ENCODE peak calls at places on chromosome 17, in four cellular contexts. H is GM12878, N is K562, G is H1. O is an unnamed sample.
A peak's percentile ranks its signal among the peaks of the same experiment; 100 is the strongest.

GRCh38 chr17:43814714-43815113 is 18.2 kb downstream of the MPP3 start:
- DNase-seq in H (no peak), N (no peak), G (no peak), O (no peak)

GRCh38 chr17:60554377-60554788 is 28.3 kb upstream of the APPBP2 start:
- DNase-seq in H (no peak), N (no peak), G (no peak), O (no peak)

GRCh38 chr17:66633322-66633965 is 201.5 kb upstream of the CACNG5 start:
- DNase-seq in H (no peak), N (no peak), G (no peak), O (no peak)

GRCh38 chr17:82204831-82205719 is 7.6 kb downstream of the CCDC57 start:
- DNase-seq in H (no peak), N (no peak), G (no peak), O (no peak)

GRCh38 chr17:1164935-1165556 is 14.7 kb downstream of the ABR start:
- DNase-seq in H (no peak), N (no peak), G (no peak), O (no peak)

GRCh38 chr17:48322060-48322459 is 108.0 kb downstream of the SKAP1 start:
- DNase-seq in H (no peak), N (no peak), G (no peak), O (no peak)

GRCh38 chr17:51445934-51446333 is 185.6 kb downstream of the UTP18 start:
- DNase-seq in H (no peak), N (no peak), G (no peak), O (no peak)

GRCh38 chr17:76250141-76250540 is 9.8 kb upstream of the RNF157 start:
- DNase-seq in H (no peak), N (no peak), G (no peak), O (no peak)

GRCh38 chr17:49980703-49981197 is 11.8 kb downstream of the DLX4 start:
- DNase-seq in H (no peak), N (no peak), G (peak; percentile 64), O (no peak)

GRCh38 chr17:48787850-48788249 is 29.2 kb downstream of the TTLL6 start:
- DNase-seq in H (no peak), N (peak; percentile 2), G (no peak), O (no peak)

GRCh38 chr17:49964539-49965521 is 4.2 kb upstream of the DLX4 start:
- DNase-seq in H (no peak), N (no peak), G (no peak), O (no peak)

GRCh38 chr17:33288954-33289353 is 4.1 kb downstream of the ASIC2 start:
- DNase-seq in H (no peak), N (no peak), G (no peak), O (no peak)

GRCh38 chr17:68322630-68323029 is 31.3 kb downstream of the ARSG start:
- DNase-seq in H (no peak), N (no peak), G (no peak), O (no peak)

GRCh38 chr17:41844971-41845370 is 7.3 kb downstream of the KLHL10 start:
- DNase-seq in H (no peak), N (no peak), G (no peak), O (no peak)

GRCh38 chr17:70767102-70767701 is 597.9 kb downstream of the KCNJ2 start:
- DNase-seq in H (no peak), N (no peak), G (no peak), O (peak; percentile 42)

GRCh38 chr17:82064433-82065192 is 991 bp downstream of the DUS1L start:
- DNase-seq in H (no peak), N (no peak), G (no peak), O (no peak)

GRCh38 chr17:75996665-75997590 is 3.7 kb upstream of the CDK3 start:
- DNase-seq in H (peak; percentile 45), N (no peak), G (no peak), O (no peak)

GRCh38 chr17:27473748-27474609 is 17.7 kb downstream of the KSR1 start:
- DNase-seq in H (peak; percentile 97), N (peak; percentile 75), G (no peak), O (no peak)

GRCh38 chr17:41754066-41754465 is 19.6 kb upstream of the HAP1 start:
- DNase-seq in H (no peak), N (no peak), G (no peak), O (no peak)

GRCh38 chr17:47844814-47845453 is 3.9 kb upstream of the SCRN2 start:
- DNase-seq in H (no peak), N (peak; percentile 28), G (no peak), O (no peak)

GRCh38 chr17:27319536-27320221 is 25.8 kb downstream of the WSB1 start:
- DNase-seq in H (no peak), N (no peak), G (no peak), O (no peak)

GRCh38 chr17:44655983-44656700 is at the start of gene MEIOC:
- DNase-seq in H (no peak), N (no peak), G (peak; percentile 61), O (no peak)

GRCh38 chr17:57892820-57893595 is 43.2 kb upstream of the MRPS23 start:
- DNase-seq in H (no peak), N (no peak), G (no peak), O (peak; percentile 75)

GRCh38 chr17:74276051-74276476 is 2.0 kb downstream of the DNAI2 start:
- DNase-seq in H (no peak), N (no peak), G (no peak), O (no peak)
- TF ChIP-seq EGR1 in H (no peak), N (no peak), G (no peak), O (no peak)

GRCh38 chr17:55549140-55549539 is 37.9 kb upstream of the SMIM36 start:
- DNase-seq in H (no peak), N (no peak), G (no peak), O (peak; percentile 40)
- TF ChIP-seq EGR1 in H (no peak), N (no peak), G (no peak), O (no peak)

DNA sequence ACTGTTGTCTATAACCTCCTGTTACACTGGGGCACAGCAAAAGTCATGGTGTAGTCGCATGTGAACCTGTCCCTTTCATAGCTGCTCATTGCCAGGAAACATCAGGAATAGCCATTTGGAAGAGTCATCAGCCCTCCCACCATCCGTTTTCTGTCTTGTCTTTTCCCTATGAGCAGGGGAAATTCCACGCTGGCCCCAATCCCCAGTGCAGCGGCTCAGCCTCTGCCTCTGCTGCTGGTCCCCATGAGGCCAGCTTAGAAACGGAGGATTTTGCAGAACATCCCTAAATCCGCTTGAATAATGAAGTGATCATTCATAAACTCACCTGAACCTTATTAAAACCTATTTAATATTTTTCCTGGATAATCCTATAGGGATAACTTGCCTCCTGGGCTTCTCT is 10.5 kb downstream of the MAPT start:
- DNase-seq in H (no peak), N (no peak), G (no peak), O (no peak)
- TF ChIP-seq EGR1 in H (no peak), N (no peak), G (no peak), O (no peak)

GRCh38 chr17:80877095-80877828 is 114.4 kb upstream of the CHMP6 start:
- DNase-seq in H (peak; percentile 99), N (no peak), G (no peak), O (no peak)
- TF ChIP-seq EGR1 in H (peak; percentile 33), N (no peak), G (no peak), O (no peak)

DNA sequence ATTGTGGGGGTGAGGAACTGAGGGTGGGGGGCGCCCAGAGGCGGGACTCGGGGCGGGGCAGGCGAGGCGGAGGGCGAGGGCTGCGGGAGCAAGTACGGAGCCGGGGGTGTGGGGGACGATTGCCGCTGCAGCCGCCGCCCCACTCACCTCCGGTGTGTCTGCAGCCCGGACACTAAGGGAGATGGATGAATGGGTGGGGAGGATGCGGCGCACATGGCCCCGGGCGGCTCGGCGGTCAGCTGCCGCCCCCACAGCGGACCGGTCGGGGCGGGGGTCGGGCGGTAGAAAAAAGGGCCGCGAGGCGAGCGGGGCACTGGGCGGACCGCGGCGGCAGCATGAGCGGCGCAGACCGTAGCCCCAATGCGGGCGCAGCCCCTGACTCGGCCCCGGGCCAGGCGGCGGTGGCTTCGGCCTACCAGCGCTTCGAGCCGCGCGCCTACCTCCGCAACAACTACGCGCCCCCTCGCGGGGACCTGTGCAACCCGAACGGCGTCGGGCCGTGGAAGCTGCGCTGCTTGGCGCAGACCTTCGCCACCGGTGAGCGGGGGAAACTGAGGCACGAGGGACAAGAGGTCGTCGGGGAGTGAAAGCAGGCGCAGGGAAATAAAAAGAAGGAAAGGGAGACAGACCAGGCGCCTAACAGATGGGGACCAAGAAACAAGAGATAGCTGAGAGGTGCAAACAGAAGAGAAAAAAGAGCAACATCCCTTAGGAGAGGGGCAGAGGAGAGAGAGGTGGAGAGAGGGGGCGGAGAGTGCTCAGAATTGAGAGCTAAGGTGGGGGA is at the start of gene PNMT:
- DNase-seq in H (no peak), N (peak; percentile 78), G (no peak), O (no peak)
- TF ChIP-seq EGR1 in H (no peak), N (peak; percentile 56), G (no peak), O (no peak)

DNA sequence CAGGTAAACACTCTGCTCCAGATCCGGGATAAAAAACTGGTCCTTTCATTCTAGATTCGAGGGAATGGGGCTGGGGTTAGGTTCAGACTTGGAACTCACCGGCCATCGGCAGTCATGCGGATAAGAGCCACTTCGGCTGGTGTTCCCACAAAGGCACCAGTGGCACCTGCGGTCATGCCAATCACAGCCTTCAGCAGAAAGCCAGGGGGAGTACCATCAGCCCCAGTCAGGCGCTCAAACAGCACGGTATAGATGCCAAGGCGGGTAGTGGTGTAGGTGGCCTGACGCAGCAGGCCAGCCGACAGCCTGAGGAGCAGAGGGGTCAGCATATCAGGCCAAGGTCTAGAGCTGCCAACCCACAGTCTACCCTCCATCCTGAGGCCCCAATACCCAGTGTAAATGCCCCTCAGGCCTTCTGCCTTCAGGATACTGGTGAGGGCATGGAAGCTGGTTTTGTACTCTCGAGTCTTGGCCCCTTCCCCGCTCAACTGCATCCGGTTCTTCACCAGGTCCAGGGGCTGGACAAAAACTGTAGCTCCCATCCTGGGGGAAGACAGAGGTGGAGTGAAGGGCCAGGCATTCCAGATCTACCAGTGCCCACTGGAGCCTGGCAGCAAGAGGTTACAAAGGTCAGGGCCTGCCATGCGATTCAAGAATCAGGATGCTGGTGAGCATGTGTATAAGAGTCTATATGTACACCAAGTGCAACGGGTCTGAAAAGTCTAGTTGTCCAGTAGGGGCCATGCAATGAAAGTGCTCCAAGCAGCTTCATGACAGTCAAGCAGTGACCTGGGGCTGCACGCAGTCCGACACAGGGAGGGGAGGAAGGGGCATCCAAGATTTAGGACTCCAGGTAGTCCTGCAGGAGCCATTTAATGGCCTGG is 934 bp downstream of the SLC25A11 start:
- DNase-seq in H (no peak), N (no peak), G (no peak), O (no peak)
- TF ChIP-seq EGR1 in H (no peak), N (no peak), G (no peak), O (no peak)

DNA sequence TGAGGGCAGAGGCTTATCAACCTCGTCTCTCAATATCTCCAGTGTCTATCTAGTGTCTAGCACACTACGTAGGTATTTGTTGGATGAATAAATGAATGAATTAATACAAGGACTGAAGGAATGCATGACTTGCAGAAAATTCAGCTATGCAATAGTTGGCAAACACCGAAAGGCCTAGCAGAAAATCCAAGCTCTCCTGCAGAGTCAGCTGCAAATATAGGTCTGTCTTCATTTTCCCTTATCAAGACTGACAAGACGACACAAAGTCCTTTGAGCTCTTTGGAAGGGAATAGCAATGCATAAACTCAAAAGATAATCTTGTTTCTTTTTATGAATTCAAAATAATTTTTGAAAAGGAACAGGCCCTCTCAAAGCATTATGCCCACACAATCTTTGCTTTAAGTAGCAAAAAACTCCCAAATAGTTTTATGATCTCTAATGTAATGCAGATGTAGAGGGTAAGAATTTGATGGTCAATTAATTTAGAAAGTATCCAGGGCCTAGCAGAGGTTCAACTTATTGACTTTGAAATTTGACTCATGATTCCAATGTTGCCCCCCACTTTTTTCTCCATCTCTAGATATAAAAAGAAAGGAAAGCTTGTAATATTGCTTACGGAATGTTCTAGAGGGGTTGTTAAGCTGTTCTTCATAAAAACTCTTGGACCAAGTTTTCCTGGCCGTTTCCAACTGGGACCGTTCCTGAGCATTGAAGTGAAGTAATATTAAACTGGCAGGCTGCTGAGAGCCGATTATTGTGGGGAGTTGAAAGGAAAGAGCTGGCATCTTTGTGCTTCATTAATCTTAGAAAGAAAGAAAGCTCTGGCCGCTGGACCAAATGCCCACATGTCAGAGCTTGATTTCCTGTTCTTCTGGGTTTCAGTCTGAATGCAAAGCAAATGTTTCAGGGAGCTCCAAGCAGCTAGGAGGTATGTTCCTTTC is 227.3 kb downstream of the HS3ST3A1 start:
- DNase-seq in H (no peak), N (no peak), G (no peak), O (no peak)
- TF ChIP-seq EGR1 in H (no peak), N (no peak), G (no peak), O (no peak)